ENCODE peak calls at places on chromosome 12, in eight cellular contexts. U is heart right ventricle; B is left ventricle myocardium inferior; G is vagina; J is PC-9; R is CD4-positive, CD25-positive, alpha-beta regulatory T cell; D is DND-41; H is heart left ventricle. W is an unnamed sample.
A peak's percentile ranks its signal among the peaks of the same experiment; 100 is the strongest.

GRCh38 chr12:59036973-59037807 is 116.9 kb upstream of the LRIG3 start:
- DNase-seq in U (no peak), B (no peak), G (no peak), J (no peak), R (no peak), D (no peak), H (no peak), W (no peak)

GRCh38 chr12:66269757-66270383 is 32.4 kb upstream of the HELB start:
- DNase-seq in U (no peak), B (no peak), G (no peak), J (no peak), R (peak; percentile 62), D (peak; percentile 26), H (no peak), W (no peak)

GRCh38 chr12:85835810-85836715 is at the start of gene RASSF9:
- DNase-seq in U (peak; percentile 60), B (peak; percentile 58), G (no peak), J (peak; percentile 59), R (no peak), D (no peak), H (peak; percentile 78), W (peak; percentile 72)

GRCh38 chr12:132597333-132598283 is 12.8 kb downstream of the LRCOL1 start:
- DNase-seq in U (no peak), B (no peak), G (no peak), J (peak; percentile 32), R (peak; percentile 44), D (peak; percentile 63), H (no peak), W (no peak)

GRCh38 chr12:56079729-56080555 is at the start of gene ERBB3:
- DNase-seq in U (peak; percentile 32), B (peak; percentile 57), G (no peak), J (peak; percentile 92), R (peak; percentile 66), D (peak; percentile 69), H (peak; percentile 75), W (peak; percentile 91)

GRCh38 chr12:59055204-59055839 is 135.0 kb upstream of the LRIG3 start:
- DNase-seq in U (no peak), B (no peak), G (no peak), J (peak; percentile 16), R (no peak), D (no peak), H (no peak), W (no peak)

GRCh38 chr12:22518998-22519397 is 25.3 kb downstream of the C2CD5 start:
- DNase-seq in U (no peak), B (no peak), G (no peak), J (no peak), R (no peak), D (no peak), H (no peak), W (no peak)

GRCh38 chr12:22299294-22299912 is 35.1 kb downstream of the ST8SIA1 start:
- DNase-seq in U (no peak), B (no peak), G (no peak), J (no peak), R (peak; percentile 10), D (no peak), H (no peak), W (no peak)

GRCh38 chr12:104695453-104696148 is 238.9 kb downstream of the CHST11 start:
- DNase-seq in U (no peak), B (no peak), G (no peak), J (no peak), R (peak; percentile 65), D (peak; percentile 91), H (no peak), W (peak; percentile 62)

GRCh38 chr12:51496907-51497306 is 72.3 kb downstream of the SLC4A8 start:
- DNase-seq in U (no peak), B (no peak), G (no peak), J (no peak), R (no peak), D (no peak), H (no peak), W (no peak)

GRCh38 chr12:53770281-53770680 is 18.5 kb upstream of the CISTR start:
- DNase-seq in U (no peak), B (no peak), G (no peak), J (no peak), R (no peak), D (no peak), H (no peak), W (no peak)

GRCh38 chr12:103827800-103828440 is 13.1 kb downstream of the NT5DC3 start:
- DNase-seq in U (no peak), B (no peak), G (no peak), J (no peak), R (no peak), D (no peak), H (no peak), W (no peak)

GRCh38 chr12:69337325-69337724 is 10.9 kb upstream of the LYZ start:
- DNase-seq in U (no peak), B (no peak), G (no peak), J (no peak), R (no peak), D (no peak), H (no peak), W (no peak)

GRCh38 chr12:116612436-116612835 is 53.3 kb downstream of the MAP1LC3B2 start:
- DNase-seq in U (no peak), B (no peak), G (no peak), J (no peak), R (no peak), D (no peak), H (no peak), W (no peak)

GRCh38 chr12:116613256-116613655 is 54.1 kb downstream of the MAP1LC3B2 start:
- DNase-seq in U (no peak), B (no peak), G (no peak), J (no peak), R (no peak), D (no peak), H (no peak), W (no peak)

GRCh38 chr12:116616536-116617248 is 57.5 kb downstream of the MAP1LC3B2 start:
- DNase-seq in U (no peak), B (no peak), G (no peak), J (no peak), R (no peak), D (no peak), H (no peak), W (no peak)

GRCh38 chr12:116615141-116615861 is 56.1 kb downstream of the MAP1LC3B2 start:
- DNase-seq in U (no peak), B (no peak), G (no peak), J (no peak), R (no peak), D (no peak), H (no peak), W (no peak)

DNA sequence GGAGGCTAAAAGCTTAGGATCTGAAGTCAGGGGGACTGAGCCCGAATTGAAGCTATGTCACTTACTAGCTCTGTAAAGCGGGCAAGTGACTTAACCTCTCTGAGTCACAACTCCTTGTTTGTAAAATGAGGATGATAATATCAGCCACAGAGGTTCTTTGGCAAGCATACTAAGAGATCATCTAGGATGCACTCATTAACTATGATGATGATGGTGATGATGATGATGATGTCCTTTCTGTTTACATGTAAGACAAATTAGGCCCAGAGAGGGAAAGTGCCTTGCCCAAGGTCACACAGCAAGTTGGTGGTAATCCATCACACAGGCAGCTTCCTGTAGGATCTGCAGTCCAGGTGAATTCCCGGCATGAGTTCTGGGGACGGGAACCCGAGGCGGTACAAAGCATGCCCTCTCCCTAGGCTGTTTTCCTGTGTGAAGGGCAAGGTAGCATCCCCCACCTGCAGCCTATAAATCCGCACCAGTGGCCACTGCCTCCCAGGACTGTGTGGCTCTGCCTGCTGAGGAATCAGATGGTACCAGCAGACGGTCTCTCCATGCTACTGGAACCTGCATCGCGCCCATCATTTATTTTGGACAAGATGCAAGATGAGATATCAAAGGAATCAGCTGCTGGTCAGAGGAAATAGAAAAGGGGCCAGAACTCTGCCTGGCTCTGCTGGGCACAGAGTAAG is 55.2 kb downstream of the MAP1LC3B2 start:
- DNase-seq in U (no peak), B (no peak), G (no peak), J (no peak), R (no peak), D (no peak), H (no peak), W (no peak)
- H3K4me3 ChIP-seq in U (no peak overlapping the region), B (no peak overlapping the region), G (no peak overlapping the region), J (no peak overlapping the region), R (no peak overlapping the region), D (no peak overlapping the region), H (no peak overlapping the region), W (no peak overlapping the region)

GRCh38 chr12:110371408-110372055 is 32.0 kb downstream of the ANAPC7 start:
- DNase-seq in U (no peak), B (no peak), G (peak; percentile 70), J (no peak), R (no peak), D (no peak), H (no peak), W (no peak)
- H3K27ac ChIP-seq in U (no peak overlapping the region), B (no peak overlapping the region), G (peak overlapping the region; percentile 66), J (no peak overlapping the region), R (no peak overlapping the region), D (no peak overlapping the region), H (no peak overlapping the region), W (peak overlapping the region; percentile 78)

DNA sequence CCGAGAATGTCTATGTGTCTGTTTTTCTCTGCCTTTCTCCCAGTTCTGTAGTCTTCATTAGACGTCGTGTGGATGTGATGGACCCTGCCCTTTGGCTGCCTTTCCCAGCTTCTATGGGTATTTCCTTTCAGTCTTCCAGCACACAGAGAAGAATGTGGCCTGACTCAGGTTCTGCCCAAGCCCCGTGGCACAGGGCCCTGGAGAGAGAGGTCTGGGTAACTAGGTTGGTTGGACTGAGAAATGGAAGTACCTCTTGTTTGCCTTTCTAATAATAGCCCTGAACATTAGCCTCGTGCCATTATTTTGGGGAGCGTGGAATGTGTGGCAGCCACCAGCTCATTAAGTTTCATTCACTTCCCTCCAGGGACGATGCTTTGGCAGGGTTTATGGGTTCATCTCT is 3.9 kb downstream of the FOXJ2 start:
- DNase-seq in U (peak; percentile 35), B (peak; percentile 45), G (no peak), J (no peak), R (no peak), D (no peak), H (peak; percentile 64), W (peak; percentile 84)
- H3K4me1 ChIP-seq in U (peaks cover 71% of the 10 kb centered on the region), B (peaks cover 85% of the 10 kb centered on the region), G (peaks cover 69% of the 10 kb centered on the region), J (peaks cover 45% of the 10 kb centered on the region), R (peaks cover 70% of the 10 kb centered on the region), D (peaks cover 69% of the 10 kb centered on the region), H (peaks cover 60% of the 10 kb centered on the region), W (peaks cover 36% of the 10 kb centered on the region)

DNA sequence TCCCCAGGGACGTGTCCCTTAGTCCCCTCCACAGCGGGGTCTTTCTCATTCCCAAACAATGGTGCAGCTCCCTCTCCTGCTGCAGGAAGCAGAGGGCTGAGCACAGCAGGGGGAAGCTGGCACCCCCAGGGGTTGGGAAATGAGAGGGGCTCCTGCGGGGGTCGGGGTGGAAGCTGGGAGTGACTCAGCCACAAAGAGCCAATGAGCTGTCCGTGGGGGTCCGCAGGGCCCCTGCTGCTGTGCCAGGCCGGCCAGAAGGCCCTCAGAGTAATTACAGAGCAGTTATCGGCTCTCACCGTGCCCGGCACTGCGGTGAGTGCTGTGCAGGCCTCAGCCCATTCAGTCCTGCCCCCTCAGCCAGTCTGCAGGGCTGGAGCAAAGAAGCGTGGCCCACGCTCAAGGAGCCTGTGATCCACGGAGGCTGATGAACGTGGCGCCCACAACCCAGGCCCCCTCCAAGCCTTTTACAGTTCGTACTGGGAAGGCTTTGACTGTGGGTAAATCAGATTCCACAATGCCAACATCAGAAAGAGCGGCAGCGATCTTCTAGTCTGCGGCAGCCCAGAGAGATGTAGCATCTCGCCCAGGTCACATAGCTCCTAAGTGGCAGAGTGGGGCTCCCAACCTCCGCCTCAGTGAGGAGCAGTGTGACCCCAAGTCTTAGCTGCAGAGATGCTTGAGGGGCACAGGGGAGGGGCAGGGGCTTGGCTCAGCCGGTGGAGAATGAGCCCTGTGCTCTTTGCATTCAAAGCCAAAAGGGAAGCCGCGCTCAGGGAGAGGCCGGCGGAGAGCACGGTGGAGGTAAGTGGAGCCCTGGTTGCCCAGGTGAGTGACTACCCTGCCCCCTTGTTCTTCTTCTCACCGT is 43.4 kb downstream of the SLC6A12 start:
- DNase-seq in U (no peak), B (no peak), G (no peak), J (no peak), R (no peak), D (no peak), H (no peak), W (no peak)
- H3K4me3 ChIP-seq in U (no peak overlapping the region), B (no peak overlapping the region), G (no peak overlapping the region), J (no peak overlapping the region), R (no peak overlapping the region), D (no peak overlapping the region), H (no peak overlapping the region), W (no peak overlapping the region)

W was measured in ascending aorta.